ENCODE peak calls at places on chromosomes 5 and 9, in seven cellular contexts. C is OCI-LY7, B is MM.1S, Z is fibroblast of lung, V is neuronal stem cell, U is astrocyte, T is PC-3. X is an unnamed sample.

GRCh38 chr5:151171521-151171920 is 13.9 kb upstream of the ANXA6 start:
- DNase-seq in C (no peak), B (no peak), Z (no peak), V (no peak), U (no peak), T (no peak), X (no peak)

GRCh38 chr5:93800988-93801811 is 59.8 kb upstream of the POU5F2 start:
- DNase-seq in C (peak; percentile 32), B (peak; percentile 67), Z (peak; percentile 81), V (peak; percentile 36), U (peak; percentile 68), T (peak; percentile 90), X (no peak)

GRCh38 chr5:138352722-138353549 is 451 bp downstream of the KDM3B start:
- DNase-seq in C (peak; percentile 71), B (peak; percentile 58), Z (peak; percentile 56), V (peak; percentile 63), U (peak; percentile 10), T (peak; percentile 45), X (peak; percentile 62)

GRCh38 chr5:132772291-132773070 is 4.6 kb downstream of the SEPTIN8 start:
- DNase-seq in C (no peak), B (no peak), Z (no peak), V (no peak), U (peak; percentile 24), T (no peak), X (no peak)

GRCh38 chr9:125436613-125437443 is 175.2 kb downstream of the GAPVD1 start:
- DNase-seq in C (no peak), B (no peak), Z (no peak), V (no peak), U (no peak), T (no peak), X (peak; percentile 14)

GRCh38 chr5:131357739-131358561 is 94.1 kb downstream of the CDC42SE2 start:
- DNase-seq in C (no peak), B (no peak), Z (no peak), V (no peak), U (no peak), T (no peak), X (no peak)

GRCh38 chr9:27602107-27602836 is 29.0 kb upstream of the C9orf72 start:
- DNase-seq in C (no peak), B (no peak), Z (no peak), V (no peak), U (no peak), T (no peak), X (no peak)

GRCh38 chr9:129938291-129938979 is 103.2 kb downstream of the USP20 start:
- DNase-seq in C (no peak), B (no peak), Z (peak; percentile 59), V (no peak), U (peak; percentile 88), T (peak; percentile 4), X (no peak)

GRCh38 chr9:119868694-119869093 is 499.5 kb upstream of the BRINP1 start:
- DNase-seq in C (no peak), B (no peak), Z (no peak), V (no peak), U (no peak), T (no peak), X (no peak)

GRCh38 chr9:127086771-127087170 is 35.7 kb downstream of the ANGPTL2 start:
- DNase-seq in C (no peak), B (no peak), Z (no peak), V (no peak), U (no peak), T (no peak), X (no peak)

GRCh38 chr9:16671591-16672137 is 198.8 kb downstream of the BNC2 start:
- DNase-seq in C (no peak), B (no peak), Z (peak; percentile 76), V (no peak), U (peak; percentile 83), T (peak; percentile 90), X (no peak)

GRCh38 chr9:546797-547223 is 294.7 kb upstream of the DMRT1 start:
- DNase-seq in C (peak; percentile 60), B (no peak), Z (peak; percentile 27), V (peak; percentile 26), U (peak; percentile 8), T (no peak), X (peak; percentile 35)

GRCh38 chr9:78297672-78297961 is 692 bp downstream of the PSAT1 start:
- DNase-seq in C (no peak), B (no peak), Z (peak; percentile 32), V (no peak), U (no peak), T (no peak), X (no peak)

GRCh38 chr9:81718244-81718643 is 28.9 kb upstream of the TLE1 start:
- DNase-seq in C (no peak), B (no peak), Z (no peak), V (no peak), U (no peak), T (no peak), X (no peak)

GRCh38 chr9:109745335-109746283 is 34.4 kb upstream of the PALM2AKAP2 start:
- DNase-seq in C (no peak), B (no peak), Z (peak; percentile 80), V (peak; percentile 27), U (peak; percentile 79), T (peak; percentile 40), X (no peak)

GRCh38 chr5:112109331-112109993 is 309.6 kb downstream of the EPB41L4A start:
- DNase-seq in C (no peak), B (no peak), Z (peak; percentile 92), V (no peak), U (peak; percentile 77), T (peak; percentile 71), X (peak; percentile 78)

GRCh38 chr5:172771439-172772111 is 580 bp upstream of the DUSP1 start:
- DNase-seq in C (no peak), B (no peak), Z (peak; percentile 74), V (no peak), U (no peak), T (peak; percentile 51), X (no peak)

GRCh38 chr5:71924980-71925379 is 182.3 kb upstream of the MAP1B start:
- DNase-seq in C (no peak), B (no peak), Z (peak; percentile 50), V (no peak), U (peak; percentile 50), T (peak; percentile 61), X (no peak)

GRCh38 chr5:173676375-173676774 is 59.9 kb upstream of the BOD1 start:
- DNase-seq in C (no peak), B (no peak), Z (no peak), V (no peak), U (no peak), T (no peak), X (no peak)

DNA sequence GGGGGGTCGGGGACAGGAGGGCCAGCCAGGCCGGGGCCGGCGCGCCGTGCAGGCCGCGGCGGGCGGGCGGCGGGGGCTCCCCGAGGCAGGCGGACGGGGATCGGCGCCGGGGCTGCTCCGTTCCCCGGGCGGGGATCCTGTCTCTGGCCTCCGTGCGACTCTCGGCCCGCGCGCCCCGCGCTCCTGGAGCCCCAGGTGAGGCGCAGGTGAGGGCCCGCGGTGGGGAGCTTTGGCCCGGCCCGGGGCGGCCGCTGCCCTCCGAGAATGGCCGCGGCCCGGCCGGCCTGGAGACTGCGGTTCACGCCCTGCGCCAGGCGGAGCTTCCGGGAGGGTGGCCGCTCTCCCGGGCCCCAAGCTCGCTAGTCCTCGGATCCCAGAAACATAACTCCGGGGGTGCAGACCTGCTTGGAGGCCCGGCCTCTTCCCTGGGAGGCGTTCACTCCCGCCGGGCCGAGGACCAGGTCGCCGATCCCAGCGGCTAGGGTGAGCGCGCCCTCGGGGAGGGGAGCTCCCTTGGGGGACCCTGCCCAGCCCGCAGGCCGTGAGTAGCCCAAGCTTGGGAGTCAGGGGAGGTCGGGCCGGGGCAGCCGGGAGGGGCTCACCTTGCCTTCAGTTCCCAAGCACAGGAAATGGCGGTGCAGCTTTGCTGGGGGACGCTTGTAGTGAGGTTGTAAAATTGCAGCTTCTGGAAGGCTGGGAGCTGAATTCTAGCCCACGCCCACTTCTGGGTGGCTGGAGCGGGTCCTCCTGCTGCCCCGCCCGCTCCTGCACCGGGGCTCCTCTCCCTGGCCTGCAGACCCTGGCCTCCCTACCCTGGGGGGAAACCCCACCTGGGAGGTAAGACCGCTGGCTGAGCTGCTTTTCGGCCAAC is 724 bp downstream of the PPP1R26 start:
- DNase-seq in C (no peak), B (peak; percentile 25), Z (peak; percentile 21), V (peak; percentile 27), U (no peak), T (peak; percentile 52), X (peak; percentile 54)
- H2AFZ ChIP-seq in C (no peak overlapping the region), B (peak overlapping the region; percentile 93), Z (peak overlapping the region; percentile 71), V (peak overlapping the region; percentile 89), U (peak overlapping the region; percentile 88), T (peak overlapping the region; percentile 89), X (no peak overlapping the region)

GRCh38 chr5:73911761-73912393 is 285.9 kb downstream of the ARHGEF28 start:
- DNase-seq in C (no peak), B (peak; percentile 31), Z (peak; percentile 44), V (no peak), U (peak; percentile 56), T (no peak), X (no peak)
- H2AFZ ChIP-seq in C (peak overlapping the region; percentile 33), B (peak overlapping the region; percentile 21), Z (no peak overlapping the region), V (no peak overlapping the region), U (no peak overlapping the region), T (no peak overlapping the region), X (no peak overlapping the region)

GRCh38 chr5:156589859-156590216 is 260.3 kb upstream of the PPP1R2B start:
- DNase-seq in C (no peak), B (no peak), Z (no peak), V (no peak), U (no peak), T (no peak), X (no peak)

GRCh38 chr5:156593546-156593945 is 256.5 kb upstream of the PPP1R2B start:
- DNase-seq in C (no peak), B (no peak), Z (no peak), V (no peak), U (no peak), T (no peak), X (no peak)

GRCh38 chr5:156594406-156594805 is 255.7 kb upstream of the PPP1R2B start:
- DNase-seq in C (no peak), B (no peak), Z (no peak), V (no peak), U (no peak), T (no peak), X (no peak)

GRCh38 chr5:156597276-156597675 is 252.8 kb upstream of the PPP1R2B start:
- DNase-seq in C (no peak), B (no peak), Z (no peak), V (no peak), U (no peak), T (no peak), X (no peak)

GRCh38 chr5:156595132-156595787 is 254.8 kb upstream of the PPP1R2B start:
- DNase-seq in C (no peak), B (no peak), Z (peak; percentile 38), V (no peak), U (peak; percentile 33), T (no peak), X (no peak)
- H2AFZ ChIP-seq in C (no peak overlapping the region), B (no peak overlapping the region), Z (no peak overlapping the region), V (no peak overlapping the region), U (no peak overlapping the region), T (no peak overlapping the region), X (no peak overlapping the region)

GRCh38 chr5:51838459-51839253 is 455.4 kb downstream of the ISL1 start:
- DNase-seq in C (no peak), B (no peak), Z (no peak), V (no peak), U (no peak), T (no peak), X (no peak)

GRCh38 chr5:51829691-51830090 is 446.4 kb downstream of the ISL1 start:
- DNase-seq in C (no peak), B (no peak), Z (no peak), V (no peak), U (no peak), T (peak; percentile 65), X (no peak)

GRCh38 chr5:51829226-51829625 is 446.0 kb downstream of the ISL1 start:
- DNase-seq in C (no peak), B (no peak), Z (no peak), V (no peak), U (peak; percentile 2), T (peak; percentile 89), X (no peak)

GRCh38 chr5:51832934-51833470 is 449.8 kb downstream of the ISL1 start:
- DNase-seq in C (no peak), B (no peak), Z (no peak), V (no peak), U (no peak), T (no peak), X (no peak)
- H2AFZ ChIP-seq in C (no peak overlapping the region), B (no peak overlapping the region), Z (no peak overlapping the region), V (no peak overlapping the region), U (no peak overlapping the region), T (no peak overlapping the region), X (no peak overlapping the region)

X was measured in H9.